ENCODE peak calls at places on chromosomes 2 and 18, in nine cellular contexts. One of them, this sample, is unnamed.

GRCh38 chr2:88054300-88055048 is 1.1 kb downstream of the KRCC1 start:
- DNase-seq in mesothelial cell of epicardium: no peak
- DNase-seq in caudate nucleus: no peak
- DNase-seq in adrenal gland: peak
- DNase-seq in NCI-H146: no peak
- DNase-seq in mucosa of descending colon: peak
- DNase-seq in stimulated activated effector memory CD8-positive, alpha-beta T cell treated with anti-CD3 and anti-CD28 coated beads, Interleukin-12 subunit alpha, Interleukin-12 subunit beta, amount 100 ng/mL, for 72 hours: no peak
- DNase-seq in HEK293T: no peak
- DNase-seq in activated CD4-positive, alpha-beta T cell treated with anti-CD3 and anti-CD28 coated beads, Interleukin-2, amount 50 U/mL, for 1 hour: no peak
- DNase-seq in this sample: no peak

GRCh38 chr2:106104332-106105062 is 89.6 kb downstream of the UXS1 start:
- DNase-seq in mesothelial cell of epicardium: peak
- DNase-seq in caudate nucleus: peak
- DNase-seq in adrenal gland: peak
- DNase-seq in NCI-H146: peak
- DNase-seq in mucosa of descending colon: peak
- DNase-seq in stimulated activated effector memory CD8-positive, alpha-beta T cell treated with anti-CD3 and anti-CD28 coated beads, Interleukin-12 subunit alpha, Interleukin-12 subunit beta, amount 100 ng/mL, for 72 hours: peak
- DNase-seq in HEK293T: peak
- DNase-seq in activated CD4-positive, alpha-beta T cell treated with anti-CD3 and anti-CD28 coated beads, Interleukin-2, amount 50 U/mL, for 1 hour: peak
- DNase-seq in this sample: no peak

GRCh38 chr2:207489251-207489650 is 40.5 kb upstream of the CREB1 start:
- DNase-seq in mesothelial cell of epicardium: no peak
- DNase-seq in caudate nucleus: no peak
- DNase-seq in adrenal gland: no peak
- DNase-seq in NCI-H146: no peak
- DNase-seq in mucosa of descending colon: no peak
- DNase-seq in stimulated activated effector memory CD8-positive, alpha-beta T cell treated with anti-CD3 and anti-CD28 coated beads, Interleukin-12 subunit alpha, Interleukin-12 subunit beta, amount 100 ng/mL, for 72 hours: no peak
- DNase-seq in HEK293T: no peak
- DNase-seq in activated CD4-positive, alpha-beta T cell treated with anti-CD3 and anti-CD28 coated beads, Interleukin-2, amount 50 U/mL, for 1 hour: no peak
- DNase-seq in this sample: no peak

GRCh38 chr2:216651370-216651881 is 18.2 kb downstream of the IGFBP2 start:
- DNase-seq in mesothelial cell of epicardium: no peak
- DNase-seq in caudate nucleus: no peak
- DNase-seq in adrenal gland: no peak
- DNase-seq in NCI-H146: no peak
- DNase-seq in mucosa of descending colon: no peak
- DNase-seq in stimulated activated effector memory CD8-positive, alpha-beta T cell treated with anti-CD3 and anti-CD28 coated beads, Interleukin-12 subunit alpha, Interleukin-12 subunit beta, amount 100 ng/mL, for 72 hours: no peak
- DNase-seq in HEK293T: no peak
- DNase-seq in activated CD4-positive, alpha-beta T cell treated with anti-CD3 and anti-CD28 coated beads, Interleukin-2, amount 50 U/mL, for 1 hour: no peak
- DNase-seq in this sample: no peak

GRCh38 chr2:16763493-16763899 is 97.9 kb upstream of the CYRIA start:
- DNase-seq in mesothelial cell of epicardium: no peak
- DNase-seq in caudate nucleus: no peak
- DNase-seq in adrenal gland: no peak
- DNase-seq in NCI-H146: no peak
- DNase-seq in mucosa of descending colon: no peak
- DNase-seq in stimulated activated effector memory CD8-positive, alpha-beta T cell treated with anti-CD3 and anti-CD28 coated beads, Interleukin-12 subunit alpha, Interleukin-12 subunit beta, amount 100 ng/mL, for 72 hours: no peak
- DNase-seq in HEK293T: no peak
- DNase-seq in activated CD4-positive, alpha-beta T cell treated with anti-CD3 and anti-CD28 coated beads, Interleukin-2, amount 50 U/mL, for 1 hour: no peak
- DNase-seq in this sample: no peak

GRCh38 chr2:219176818-219177593 is at the start of gene CNPPD1:
- DNase-seq in mesothelial cell of epicardium: peak
- DNase-seq in caudate nucleus: peak
- DNase-seq in adrenal gland: peak
- DNase-seq in NCI-H146: peak
- DNase-seq in mucosa of descending colon: peak
- DNase-seq in stimulated activated effector memory CD8-positive, alpha-beta T cell treated with anti-CD3 and anti-CD28 coated beads, Interleukin-12 subunit alpha, Interleukin-12 subunit beta, amount 100 ng/mL, for 72 hours: peak
- DNase-seq in HEK293T: peak
- DNase-seq in activated CD4-positive, alpha-beta T cell treated with anti-CD3 and anti-CD28 coated beads, Interleukin-2, amount 50 U/mL, for 1 hour: peak
- DNase-seq in this sample: no peak

GRCh38 chr2:30185175-30185574 is 38.4 kb downstream of the YPEL5 start:
- DNase-seq in mesothelial cell of epicardium: no peak
- DNase-seq in caudate nucleus: no peak
- DNase-seq in adrenal gland: no peak
- DNase-seq in NCI-H146: no peak
- DNase-seq in mucosa of descending colon: no peak
- DNase-seq in stimulated activated effector memory CD8-positive, alpha-beta T cell treated with anti-CD3 and anti-CD28 coated beads, Interleukin-12 subunit alpha, Interleukin-12 subunit beta, amount 100 ng/mL, for 72 hours: no peak
- DNase-seq in HEK293T: no peak
- DNase-seq in activated CD4-positive, alpha-beta T cell treated with anti-CD3 and anti-CD28 coated beads, Interleukin-2, amount 50 U/mL, for 1 hour: no peak
- DNase-seq in this sample: no peak

GRCh38 chr18:61554117-61554776 is 221.0 kb downstream of the CDH20 start:
- DNase-seq in mesothelial cell of epicardium: no peak
- DNase-seq in caudate nucleus: no peak
- DNase-seq in adrenal gland: no peak
- DNase-seq in NCI-H146: no peak
- DNase-seq in mucosa of descending colon: peak
- DNase-seq in stimulated activated effector memory CD8-positive, alpha-beta T cell treated with anti-CD3 and anti-CD28 coated beads, Interleukin-12 subunit alpha, Interleukin-12 subunit beta, amount 100 ng/mL, for 72 hours: peak
- DNase-seq in HEK293T: no peak
- DNase-seq in activated CD4-positive, alpha-beta T cell treated with anti-CD3 and anti-CD28 coated beads, Interleukin-2, amount 50 U/mL, for 1 hour: peak
- DNase-seq in this sample: no peak

GRCh38 chr2:26685943-26686839 is 6.3 kb upstream of the KCNK3 start:
- DNase-seq in mesothelial cell of epicardium: no peak
- DNase-seq in caudate nucleus: no peak
- DNase-seq in adrenal gland: peak
- DNase-seq in NCI-H146: peak
- DNase-seq in mucosa of descending colon: no peak
- DNase-seq in stimulated activated effector memory CD8-positive, alpha-beta T cell treated with anti-CD3 and anti-CD28 coated beads, Interleukin-12 subunit alpha, Interleukin-12 subunit beta, amount 100 ng/mL, for 72 hours: no peak
- DNase-seq in HEK293T: no peak
- DNase-seq in activated CD4-positive, alpha-beta T cell treated with anti-CD3 and anti-CD28 coated beads, Interleukin-2, amount 50 U/mL, for 1 hour: no peak
- DNase-seq in this sample: no peak

GRCh38 chr2:166334800-166335199 is 40.9 kb downstream of the SCN9A start:
- DNase-seq in mesothelial cell of epicardium: no peak
- DNase-seq in caudate nucleus: no peak
- DNase-seq in adrenal gland: no peak
- DNase-seq in NCI-H146: peak
- DNase-seq in mucosa of descending colon: no peak
- DNase-seq in stimulated activated effector memory CD8-positive, alpha-beta T cell treated with anti-CD3 and anti-CD28 coated beads, Interleukin-12 subunit alpha, Interleukin-12 subunit beta, amount 100 ng/mL, for 72 hours: no peak
- DNase-seq in HEK293T: no peak
- DNase-seq in activated CD4-positive, alpha-beta T cell treated with anti-CD3 and anti-CD28 coated beads, Interleukin-2, amount 50 U/mL, for 1 hour: no peak
- DNase-seq in this sample: no peak

GRCh38 chr2:202599105-202599504 is 35.7 kb upstream of the FAM117B start:
- DNase-seq in mesothelial cell of epicardium: no peak
- DNase-seq in caudate nucleus: no peak
- DNase-seq in adrenal gland: no peak
- DNase-seq in NCI-H146: no peak
- DNase-seq in mucosa of descending colon: no peak
- DNase-seq in stimulated activated effector memory CD8-positive, alpha-beta T cell treated with anti-CD3 and anti-CD28 coated beads, Interleukin-12 subunit alpha, Interleukin-12 subunit beta, amount 100 ng/mL, for 72 hours: no peak
- DNase-seq in HEK293T: no peak
- DNase-seq in activated CD4-positive, alpha-beta T cell treated with anti-CD3 and anti-CD28 coated beads, Interleukin-2, amount 50 U/mL, for 1 hour: no peak
- DNase-seq in this sample: no peak

GRCh38 chr18:13872932-13873331 is 42.4 kb downstream of the MC2R start:
- DNase-seq in mesothelial cell of epicardium: no peak
- DNase-seq in caudate nucleus: no peak
- DNase-seq in adrenal gland: no peak
- DNase-seq in NCI-H146: no peak
- DNase-seq in mucosa of descending colon: no peak
- DNase-seq in stimulated activated effector memory CD8-positive, alpha-beta T cell treated with anti-CD3 and anti-CD28 coated beads, Interleukin-12 subunit alpha, Interleukin-12 subunit beta, amount 100 ng/mL, for 72 hours: no peak
- DNase-seq in HEK293T: no peak
- DNase-seq in activated CD4-positive, alpha-beta T cell treated with anti-CD3 and anti-CD28 coated beads, Interleukin-2, amount 50 U/mL, for 1 hour: no peak
- DNase-seq in this sample: no peak

GRCh38 chr2:12402440-12403139 is 314.1 kb upstream of the TRIB2 start:
- DNase-seq in mesothelial cell of epicardium: no peak
- DNase-seq in caudate nucleus: no peak
- DNase-seq in adrenal gland: no peak
- DNase-seq in NCI-H146: no peak
- DNase-seq in mucosa of descending colon: no peak
- DNase-seq in stimulated activated effector memory CD8-positive, alpha-beta T cell treated with anti-CD3 and anti-CD28 coated beads, Interleukin-12 subunit alpha, Interleukin-12 subunit beta, amount 100 ng/mL, for 72 hours: no peak
- DNase-seq in HEK293T: no peak
- DNase-seq in activated CD4-positive, alpha-beta T cell treated with anti-CD3 and anti-CD28 coated beads, Interleukin-2, amount 50 U/mL, for 1 hour: no peak
- DNase-seq in this sample: no peak

GRCh38 chr2:190344275-190344827 is 962 bp downstream of the INPP1 start:
- DNase-seq in mesothelial cell of epicardium: no peak
- DNase-seq in caudate nucleus: no peak
- DNase-seq in adrenal gland: peak
- DNase-seq in NCI-H146: peak
- DNase-seq in mucosa of descending colon: no peak
- DNase-seq in stimulated activated effector memory CD8-positive, alpha-beta T cell treated with anti-CD3 and anti-CD28 coated beads, Interleukin-12 subunit alpha, Interleukin-12 subunit beta, amount 100 ng/mL, for 72 hours: no peak
- DNase-seq in HEK293T: peak
- DNase-seq in activated CD4-positive, alpha-beta T cell treated with anti-CD3 and anti-CD28 coated beads, Interleukin-2, amount 50 U/mL, for 1 hour: no peak
- DNase-seq in this sample: no peak

GRCh38 chr18:58997811-58998337 is 133.2 kb downstream of the ZNF532 start:
- DNase-seq in mesothelial cell of epicardium: no peak
- DNase-seq in caudate nucleus: no peak
- DNase-seq in adrenal gland: peak
- DNase-seq in NCI-H146: no peak
- DNase-seq in mucosa of descending colon: no peak
- DNase-seq in stimulated activated effector memory CD8-positive, alpha-beta T cell treated with anti-CD3 and anti-CD28 coated beads, Interleukin-12 subunit alpha, Interleukin-12 subunit beta, amount 100 ng/mL, for 72 hours: no peak
- DNase-seq in HEK293T: no peak
- DNase-seq in activated CD4-positive, alpha-beta T cell treated with anti-CD3 and anti-CD28 coated beads, Interleukin-2, amount 50 U/mL, for 1 hour: no peak
- DNase-seq in this sample: no peak

GRCh38 chr2:23486676-23487075 is 101.7 kb downstream of the KLHL29 start:
- DNase-seq in mesothelial cell of epicardium: no peak
- DNase-seq in caudate nucleus: no peak
- DNase-seq in adrenal gland: peak
- DNase-seq in NCI-H146: no peak
- DNase-seq in mucosa of descending colon: no peak
- DNase-seq in stimulated activated effector memory CD8-positive, alpha-beta T cell treated with anti-CD3 and anti-CD28 coated beads, Interleukin-12 subunit alpha, Interleukin-12 subunit beta, amount 100 ng/mL, for 72 hours: no peak
- DNase-seq in HEK293T: no peak
- DNase-seq in activated CD4-positive, alpha-beta T cell treated with anti-CD3 and anti-CD28 coated beads, Interleukin-2, amount 50 U/mL, for 1 hour: no peak
- DNase-seq in this sample: no peak

GRCh38 chr2:174830561-174830960 is 66.3 kb upstream of the CHRNA1 start:
- DNase-seq in mesothelial cell of epicardium: no peak
- DNase-seq in caudate nucleus: no peak
- DNase-seq in adrenal gland: no peak
- DNase-seq in NCI-H146: no peak
- DNase-seq in mucosa of descending colon: no peak
- DNase-seq in stimulated activated effector memory CD8-positive, alpha-beta T cell treated with anti-CD3 and anti-CD28 coated beads, Interleukin-12 subunit alpha, Interleukin-12 subunit beta, amount 100 ng/mL, for 72 hours: no peak
- DNase-seq in HEK293T: no peak
- DNase-seq in activated CD4-positive, alpha-beta T cell treated with anti-CD3 and anti-CD28 coated beads, Interleukin-2, amount 50 U/mL, for 1 hour: no peak
- DNase-seq in this sample: no peak

This sample was measured in epithelial cell of prostate.